ENCODE peak calls at places on chromosomes 16 and 17, in seven cellular contexts. G is psoas muscle; D is ascending aorta; B is HepG2; U is effector memory CD4-positive, alpha-beta T cell; H is gastrocnemius medialis; O is pancreas. R is an unnamed sample.

GRCh38 chr17:40551091-40551873 is 14.0 kb downstream of the CCR7 start:
- DNase-seq in G (peak; percentile 86), D (no peak), B (peak; percentile 100), U (no peak), H (peak; percentile 51), O (no peak), R (peak; percentile 76)

GRCh38 chr17:75724016-75725003 is 3.1 kb downstream of the ITGB4 start:
- DNase-seq in G (no peak), D (no peak), B (no peak), U (no peak), H (no peak), O (no peak), R (no peak)

GRCh38 chr17:35898283-35899070 is 18.3 kb upstream of the CCL5 start:
- DNase-seq in G (no peak), D (no peak), B (no peak), U (no peak), H (no peak), O (peak; percentile 72), R (no peak)

GRCh38 chr17:13027246-13027645 is 9.4 kb upstream of the ELAC2 start:
- DNase-seq in G (no peak), D (no peak), B (no peak), U (no peak), H (no peak), O (no peak), R (no peak)

GRCh38 chr17:63780507-63780906 is 6.5 kb downstream of the DDX42 start:
- DNase-seq in G (no peak), D (no peak), B (no peak), U (no peak), H (peak; percentile 58), O (peak; percentile 37), R (no peak)

GRCh38 chr16:27421961-27422740 is 20.2 kb downstream of the IL21R start:
- DNase-seq in G (no peak), D (no peak), B (no peak), U (no peak), H (no peak), O (no peak), R (no peak)

GRCh38 chr16:80703391-80704071 is 100.9 kb downstream of the CDYL2 start:
- DNase-seq in G (no peak), D (no peak), B (no peak), U (no peak), H (no peak), O (no peak), R (no peak)

GRCh38 chr17:75364078-75364477 is 41.4 kb downstream of the GRB2 start:
- DNase-seq in G (no peak), D (no peak), B (no peak), U (no peak), H (no peak), O (no peak), R (no peak)

GRCh38 chr17:48241770-48242497 is 134.4 kb downstream of the SNX11 start:
- DNase-seq in G (no peak), D (no peak), B (no peak), U (no peak), H (no peak), O (no peak), R (no peak)

GRCh38 chr17:15918661-15919259 is 26.2 kb upstream of the ADORA2B start:
- DNase-seq in G (no peak), D (no peak), B (no peak), U (no peak), H (no peak), O (peak; percentile 55), R (peak; percentile 80)

GRCh38 chr17:15291674-15292361 is 26.7 kb upstream of the PMP22 start:
- DNase-seq in G (no peak), D (no peak), B (no peak), U (no peak), H (no peak), O (no peak), R (peak; percentile 56)

GRCh38 chr17:8745586-8746500 is 1.2 kb upstream of the CCDC42 start:
- DNase-seq in G (peak; percentile 72), D (peak; percentile 30), B (peak; percentile 38), U (peak; percentile 68), H (peak; percentile 21), O (peak; percentile 69), R (peak; percentile 66)

GRCh38 chr17:58756246-58757161 is 850 bp downstream of the PPM1E start:
- DNase-seq in G (no peak), D (no peak), B (no peak), U (no peak), H (no peak), O (no peak), R (peak; percentile 32)

GRCh38 chr17:29838961-29839360 is 91.1 kb downstream of the SSH2 start:
- DNase-seq in G (no peak), D (no peak), B (no peak), U (no peak), H (no peak), O (no peak), R (peak; percentile 9)

GRCh38 chr16:83211711-83212110 is 584.9 kb downstream of the CDH13 start:
- DNase-seq in G (no peak), D (no peak), B (no peak), U (no peak), H (no peak), O (no peak), R (no peak)

GRCh38 chr17:51263001-51263400 is 2.7 kb downstream of the UTP18 start:
- DNase-seq in G (no peak), D (no peak), B (no peak), U (no peak), H (no peak), O (no peak), R (no peak)

GRCh38 chr17:64357191-64357981 is 33.3 kb downstream of the PECAM1 start:
- DNase-seq in G (peak; percentile 69), D (no peak), B (no peak), U (no peak), H (peak; percentile 38), O (no peak), R (peak; percentile 96)

GRCh38 chr16:82091225-82091624 is 56.2 kb downstream of the HSD17B2 start:
- DNase-seq in G (no peak), D (no peak), B (no peak), U (no peak), H (no peak), O (no peak), R (no peak)

GRCh38 chr16:24135624-24136296 is 120.4 kb upstream of the CACNG3 start:
- DNase-seq in G (no peak), D (no peak), B (no peak), U (no peak), H (no peak), O (no peak), R (no peak)

GRCh38 chr17:78597923-78598545 is 20.8 kb upstream of the DNAH17 start:
- DNase-seq in G (no peak), D (no peak), B (no peak), U (no peak), H (no peak), O (no peak), R (peak; percentile 33)

GRCh38 chr17:5097101-5097834 is 14.4 kb downstream of the ZNF232 start:
- DNase-seq in G (peak; percentile 47), D (no peak), B (no peak), U (no peak), H (no peak), O (peak; percentile 71), R (no peak)
- H3K9me3 ChIP-seq in G (peaks cover 41% of the 10 kb centered on the region), D (peaks cover 45% of the 10 kb centered on the region), B (peaks cover 44% of the 10 kb centered on the region), U (peaks cover 51% of the 10 kb centered on the region), H (peaks cover 11% of the 10 kb centered on the region), O (no peaks in the 10 kb centered on the region), R (peaks cover 3% of the 10 kb centered on the region)

GRCh38 chr17:50120475-50121253 is 9.3 kb downstream of the SAMD14 start:
- DNase-seq in G (no peak), D (no peak), B (no peak), U (no peak), H (no peak), O (no peak), R (no peak)
- H3K4me3 ChIP-seq in G (no peak overlapping the region), D (no peak overlapping the region), B (no peak overlapping the region), U (no peak overlapping the region), H (no peak overlapping the region), O (no peak overlapping the region), R (no peak overlapping the region)

GRCh38 chr16:50791522-50791921 is 49.6 kb downstream of the CYLD start:
- DNase-seq in G (no peak), D (no peak), B (no peak), U (no peak), H (no peak), O (no peak), R (no peak)
- H3K36me3 ChIP-seq in G (peaks cover 9% of the 10 kb centered on the region), D (peaks cover 58% of the 10 kb centered on the region), B (no peaks in the 10 kb centered on the region), U (peaks cover 83% of the 10 kb centered on the region), H (peaks cover 86% of the 10 kb centered on the region), O (no peaks in the 10 kb centered on the region), R (no peaks in the 10 kb centered on the region)

DNA sequence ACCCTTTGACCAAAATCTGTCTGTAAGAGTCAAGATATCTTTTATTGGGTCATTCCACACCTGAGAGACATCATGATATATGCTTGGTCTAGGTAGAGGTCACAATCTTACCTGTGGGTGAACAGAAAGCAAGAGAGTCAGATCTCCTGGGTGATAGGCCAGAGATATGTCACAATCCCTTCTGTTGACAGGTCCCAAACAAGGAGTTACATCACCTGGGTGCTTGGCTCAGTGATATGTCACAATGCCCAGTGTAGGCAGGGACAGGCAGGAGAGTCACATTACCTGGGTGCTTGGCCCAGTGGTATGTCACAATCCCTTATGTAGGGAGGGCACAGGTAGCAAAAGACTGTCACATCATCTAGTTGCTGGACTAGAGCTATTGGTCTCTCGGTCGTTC is 1991.2 kb downstream of the TP53TG3F start:
- DNase-seq in G (no peak), D (no peak), B (no peak), U (no peak), H (no peak), O (no peak), R (no peak)
- H3K9me3 ChIP-seq in G (peaks cover 24% of the 10 kb centered on the region), D (no peaks in the 10 kb centered on the region), B (peaks cover 100% of the 10 kb centered on the region), U (peaks cover 8% of the 10 kb centered on the region), H (no peaks in the 10 kb centered on the region), O (no peaks in the 10 kb centered on the region), R (peaks cover 2% of the 10 kb centered on the region)

DNA sequence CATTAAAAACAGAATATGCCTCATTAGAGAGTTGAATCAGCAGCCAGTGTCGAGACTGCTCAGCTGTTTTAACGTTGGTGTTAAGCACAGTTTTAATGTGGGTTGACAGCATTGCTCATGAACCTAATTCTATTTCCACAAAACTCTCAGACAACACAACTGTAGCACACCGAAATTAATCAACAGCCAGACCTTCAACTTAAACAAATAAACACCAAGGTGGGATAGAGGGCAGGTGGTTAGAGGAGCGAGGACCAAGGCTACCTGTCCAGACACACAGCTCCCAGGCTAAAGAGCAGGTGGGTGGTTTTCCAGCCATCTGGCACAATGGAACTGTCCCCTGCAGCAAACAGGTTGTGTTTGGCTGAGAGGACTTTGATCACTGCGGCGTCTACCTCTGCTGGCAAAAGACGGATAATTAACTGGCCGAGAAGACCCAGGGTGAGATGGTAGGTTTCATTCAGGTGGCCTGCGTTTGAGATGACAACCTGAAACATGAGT is 69.6 kb upstream of the ATP2A3 start:
- DNase-seq in G (no peak), D (no peak), B (peak; percentile 69), U (no peak), H (no peak), O (peak; percentile 77), R (no peak)
- H3K4me3 ChIP-seq in G (no peak overlapping the region), D (no peak overlapping the region), B (no peak overlapping the region), U (no peak overlapping the region), H (no peak overlapping the region), O (no peak overlapping the region), R (no peak overlapping the region)

R was measured in MG63.